ENCODE peak calls at places on chromosomes 12 and 14, in six cellular contexts. F is GM12878, K is GM23248, T is H1, V is PC-9, W is astrocyte. U is an unnamed sample.

GRCh38 chr14:87231336-87232026 is 761.5 kb downstream of the GALC start:
- DNase-seq in V (no peak), W (peak), F (no peak), T (no peak), K (peak), U (no peak)

GRCh38 chr12:64824130-64824499 is 332 bp upstream of the TBC1D30 start:
- DNase-seq in W (no peak), T (no peak), V (no peak), K (no peak), F (no peak), U (peak)

GRCh38 chr12:50764861-50765324 is 992 bp downstream of the ATF1 start:
- DNase-seq in K (peak), W (peak), F (no peak), T (no peak), V (no peak), U (no peak)

GRCh38 chr12:120710805-120711296 is 593 bp downstream of the UNC119B start:
- DNase-seq in K (peak), F (no peak), V (no peak), T (peak), W (no peak), U (peak)

GRCh38 chr12:69916541-69917270 is 91.7 kb downstream of the MYRFL start:
- DNase-seq in W (no peak), K (peak), F (no peak), T (no peak), V (no peak), U (no peak)

GRCh38 chr12:122517877-122518276 is 8.9 kb downstream of the RSRC2 start:
- DNase-seq in T (no peak), V (no peak), W (peak), K (peak), F (no peak), U (no peak)

GRCh38 chr12:108152179-108152538 is 23.1 kb downstream of the WSCD2 start:
- DNase-seq in W (no peak), F (no peak), K (no peak), V (no peak), T (no peak), U (no peak)

GRCh38 chr14:52397844-52398243 is 83.7 kb downstream of the PTGER2 start:
- DNase-seq in K (no peak), T (no peak), V (no peak), W (no peak), F (no peak), U (no peak)

GRCh38 chr12:53006810-53007742 is 820 bp downstream of the EIF4B start:
- DNase-seq in V (peak), F (peak), W (peak), K (peak), T (peak), U (peak)

GRCh38 chr12:3493225-3494049 is 2.4 kb downstream of the PRMT8 start:
- DNase-seq in F (no peak), T (no peak), K (no peak), V (no peak), W (no peak), U (peak)

GRCh38 chr14:92726135-92726932 is 22.1 kb downstream of the LGMN start:
- DNase-seq in W (peak), K (peak), F (no peak), V (peak), T (no peak), U (no peak)

GRCh38 chr12:39587247-39587646 is 32.4 kb downstream of the ABCD2 start:
- DNase-seq in F (no peak), K (no peak), V (no peak), W (no peak), T (no peak), U (no peak)

GRCh38 chr14:55416866-55417265 is 5.2 kb upstream of the ATG14 start:
- DNase-seq in F (no peak), T (peak), K (peak), V (no peak), W (no peak), U (peak)
- H3K4me2 ChIP-seq in F (no peak), T (no peak), K (no peak), V (no peak), W (no peak), U (no peak)

DNA sequence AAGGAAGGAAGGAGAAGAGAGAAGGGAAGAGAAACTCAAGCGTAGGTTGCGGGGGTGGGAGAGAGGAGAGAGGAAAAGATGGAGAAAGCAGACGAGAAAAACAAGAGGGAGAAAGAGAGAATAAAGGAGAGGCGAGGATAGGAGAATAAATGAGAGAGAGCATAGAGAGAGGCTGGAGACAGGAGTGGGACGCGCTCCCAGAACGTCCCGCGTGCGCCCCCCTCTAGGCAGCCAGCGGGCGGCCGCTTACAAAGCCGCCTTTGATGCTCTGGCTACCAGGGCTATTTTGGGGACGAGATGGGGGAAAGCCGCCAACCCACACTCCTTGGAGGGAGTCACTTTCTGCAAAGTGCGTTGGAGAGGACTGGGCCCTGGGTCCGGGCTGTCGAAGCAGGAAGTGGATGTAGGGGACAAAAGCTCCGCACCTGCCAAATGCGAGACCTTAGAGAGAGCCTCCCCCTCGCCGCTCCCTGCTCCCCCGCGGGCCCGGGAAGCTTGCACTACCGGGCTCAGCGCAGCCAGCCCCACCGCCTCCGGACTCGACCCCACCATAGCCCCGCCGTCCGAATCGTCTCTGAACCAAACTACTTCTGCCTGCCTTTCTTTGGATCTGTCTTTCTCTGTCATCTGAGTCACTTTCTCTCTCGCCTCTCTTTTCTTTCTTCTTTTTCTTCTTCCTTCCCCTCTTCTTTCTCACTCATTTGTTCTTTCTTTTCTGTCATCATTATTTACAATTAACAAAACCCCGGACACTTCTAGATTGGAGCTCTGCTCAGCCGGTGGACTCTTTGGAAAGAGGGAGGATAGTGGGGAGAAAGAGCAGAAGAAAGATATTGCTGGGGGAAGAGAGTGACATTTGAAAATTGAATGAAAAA is 8.0 kb downstream of the ASCL1 start:
- DNase-seq in F (no peak), W (no peak), T (peak), V (no peak), K (no peak), U (peak)
- H3K4me2 ChIP-seq in F (peak), W (peak), T (peak), V (no peak), K (no peak), U (peak)

GRCh38 chr12:113437729-113438100 is 15.5 kb downstream of the SDSL start:
- DNase-seq in T (no peak), K (no peak), F (no peak), W (no peak), V (no peak), U (no peak)

GRCh38 chr12:113436586-113436985 is 14.4 kb downstream of the SDSL start:
- DNase-seq in T (no peak), V (no peak), W (no peak), F (no peak), K (no peak), U (no peak)

GRCh38 chr12:113438523-113439300 is 16.5 kb downstream of the SDSL start:
- DNase-seq in F (no peak), W (no peak), K (no peak), V (no peak), T (no peak), U (no peak)

GRCh38 chr12:113435367-113435766 is 13.2 kb downstream of the SDSL start:
- DNase-seq in K (no peak), W (no peak), T (no peak), V (no peak), F (no peak), U (no peak)

GRCh38 chr12:113436993-113437728 is 15.0 kb downstream of the SDSL start:
- DNase-seq in F (no peak), K (no peak), W (no peak), V (no peak), T (no peak), U (no peak)
- H3K4me2 ChIP-seq in F (no peak), K (no peak), W (no peak), V (no peak), T (no peak), U (no peak)

DNA sequence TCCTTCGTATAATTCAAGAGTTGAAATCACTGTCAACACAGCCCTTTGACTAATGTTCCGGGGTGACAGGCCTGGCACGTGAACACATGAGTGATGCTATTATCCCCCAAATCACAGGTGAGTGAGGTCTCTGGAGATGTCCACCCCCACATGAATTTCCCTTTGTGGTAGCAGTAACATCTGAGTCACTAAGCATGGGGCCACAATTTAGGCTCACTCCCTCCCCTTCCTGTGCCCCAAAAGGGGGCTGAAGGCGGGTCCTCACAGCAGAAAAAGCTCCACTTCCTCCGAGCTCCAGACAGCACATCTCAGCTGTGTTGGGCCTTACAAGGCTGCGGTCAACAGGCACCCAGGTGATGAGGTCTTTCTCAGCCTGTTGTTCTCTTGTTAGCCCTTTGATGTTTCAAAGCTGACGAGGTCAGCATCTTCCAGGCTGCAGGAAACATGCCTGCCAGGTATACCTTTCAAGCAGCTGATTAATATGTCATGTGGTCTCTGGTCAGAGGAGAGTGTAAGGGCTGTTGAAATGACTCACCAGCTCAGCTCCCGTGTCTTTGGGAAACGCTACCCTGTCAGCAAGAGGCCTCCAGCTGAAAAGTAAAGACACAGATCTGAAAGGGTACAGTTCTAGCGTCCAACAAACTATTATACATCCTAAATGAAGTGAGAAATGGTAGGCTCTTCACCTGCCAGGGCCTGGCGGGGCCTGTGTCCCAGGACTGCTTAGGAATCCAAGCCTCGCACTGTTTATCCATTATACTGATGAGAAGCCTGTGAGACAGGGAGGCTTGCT is 107.3 kb downstream of the ZFP36L1 start:
- DNase-seq in T (no peak), V (peak), K (peak), F (peak), W (peak), U (no peak)
- H3K4me2 ChIP-seq in T (no peak), V (peak), K (no peak), F (peak), W (peak), U (no peak)

GRCh38 chr12:124549629-124550028 is 17.8 kb downstream of the NCOR2 start:
- DNase-seq in W (no peak), F (no peak), K (no peak), V (no peak), T (no peak), U (no peak)

GRCh38 chr12:124548854-124549378 is 18.5 kb downstream of the NCOR2 start:
- DNase-seq in T (no peak), W (peak), K (peak), F (no peak), V (no peak), U (no peak)

GRCh38 chr12:124551268-124552144 is 15.9 kb downstream of the NCOR2 start:
- DNase-seq in V (peak), K (no peak), T (no peak), W (no peak), F (no peak), U (peak)

GRCh38 chr12:124547626-124548025 is 19.8 kb downstream of the NCOR2 start:
- DNase-seq in K (no peak), T (no peak), F (no peak), W (no peak), V (no peak), U (no peak)

GRCh38 chr12:124550123-124551089 is 17.0 kb downstream of the NCOR2 start:
- DNase-seq in W (no peak), V (no peak), T (no peak), K (no peak), F (no peak), U (no peak)
- H3K4me2 ChIP-seq in W (peak), V (peak), T (peak), K (peak), F (peak), U (peak)

U was measured in GM23338.